ENCODE peak calls at places on chromosomes 4 and X, in four cellular contexts. O is HFFc6, R is AG09309, T is IMR-90. V is an unnamed sample.

GRCh38 chr4:163540977-163541376 is 46.5 kb downstream of the TMA16 start:
- DNase-seq in O (peak; percentile 91), R (peak; percentile 29), T (peak; percentile 95), V (peak; percentile 20)

GRCh38 chrX:110563276-110563675 is 204.6 kb downstream of the RTL9 start:
- DNase-seq in O (peak; percentile 74), R (peak; percentile 23), T (no peak), V (no peak)

GRCh38 chrX:52852110-52852872 is 15.6 kb downstream of the XAGE3 start:
- DNase-seq in O (no peak), R (no peak), T (peak; percentile 43), V (no peak)

GRCh38 chr4:176981074-176981473 is 188.4 kb upstream of the VEGFC start:
- DNase-seq in O (no peak), R (no peak), T (no peak), V (no peak)

GRCh38 chr4:73726000-73726399 is 14.4 kb upstream of the CXCL8 start:
- DNase-seq in O (peak; percentile 86), R (no peak), T (peak; percentile 93), V (no peak)

GRCh38 chr4:152606800-152607577 is 71.1 kb upstream of the FBXW7 start:
- DNase-seq in O (no peak), R (no peak), T (no peak), V (no peak)

GRCh38 chr4:88865051-88865450 is 167.4 kb upstream of the NAP1L5 start:
- DNase-seq in O (no peak), R (no peak), T (peak; percentile 7), V (no peak)

GRCh38 chr4:140078366-140078765 is 75.6 kb downstream of the MAML3 start:
- DNase-seq in O (no peak), R (no peak), T (peak; percentile 51), V (no peak)

GRCh38 chrX:96715412-96715940 is 30.8 kb downstream of the DIAPH2 start:
- DNase-seq in O (peak; percentile 39), R (peak; percentile 11), T (peak; percentile 78), V (no peak)

GRCh38 chrX:88838392-88838791 is 91.4 kb downstream of the CPXCR1 start:
- DNase-seq in O (no peak), R (no peak), T (no peak), V (no peak)

GRCh38 chrX:12753366-12753765 is 37.8 kb upstream of the PRPS2 start:
- DNase-seq in O (no peak), R (no peak), T (no peak), V (no peak)

GRCh38 chr4:31620476-31620875 is 900.3 kb downstream of the PCDH7 start:
- DNase-seq in O (no peak), R (peak; percentile 18), T (no peak), V (no peak)

GRCh38 chr4:147596377-147596776 is 20.8 kb upstream of the TMEM184C start:
- DNase-seq in O (peak; percentile 17), R (no peak), T (peak; percentile 31), V (no peak)

GRCh38 chr4:3268395-3269104 is 19.6 kb downstream of the MSANTD1 start:
- DNase-seq in O (no peak), R (no peak), T (no peak), V (no peak)

GRCh38 chr4:168540086-168540864 is 43.4 kb downstream of the PALLD start:
- DNase-seq in O (peak; percentile 89), R (peak; percentile 77), T (peak; percentile 86), V (no peak)

GRCh38 chr4:2800691-2801596 is 8.1 kb downstream of the SH3BP2 start:
- DNase-seq in O (peak; percentile 19), R (no peak), T (peak; percentile 37), V (no peak)

GRCh38 chrX:121336831-121337421 is 289.5 kb downstream of the GLUD2 start:
- DNase-seq in O (no peak), R (no peak), T (no peak), V (no peak)

GRCh38 chrX:140525448-140525847 is 20.6 kb upstream of the SOX3 start:
- DNase-seq in O (no peak), R (no peak), T (peak; percentile 64), V (peak; percentile 3)

GRCh38 chr4:113358784-113359183 is 309.3 kb downstream of the ANK2 start:
- DNase-seq in O (no peak), R (no peak), T (no peak), V (no peak)

GRCh38 chrX:16953606-16954211 is 7.3 kb downstream of the REPS2 start:
- DNase-seq in O (no peak), R (no peak), T (no peak), V (no peak)

GRCh38 chrX:8607326-8607725 is 124.6 kb downstream of the ANOS1 start:
- DNase-seq in O (no peak), R (no peak), T (no peak), V (no peak)

GRCh38 chrX:44105228-44105913 is 132.2 kb upstream of the NDP start:
- DNase-seq in O (no peak), R (no peak), T (no peak), V (no peak)
- TF ChIP-seq CTCF in O (no peak), R (no peak), T (no peak), V (no peak)

GRCh38 chr4:186792994-186793393 is 69.3 kb upstream of the FAT1 start:
- DNase-seq in O (peak; percentile 29), R (peak; percentile 88), T (peak; percentile 68), V (peak; percentile 41)
- TF ChIP-seq CTCF in O (no peak), R (peak; percentile 4), T (no peak), V (peak; percentile 1)

DNA sequence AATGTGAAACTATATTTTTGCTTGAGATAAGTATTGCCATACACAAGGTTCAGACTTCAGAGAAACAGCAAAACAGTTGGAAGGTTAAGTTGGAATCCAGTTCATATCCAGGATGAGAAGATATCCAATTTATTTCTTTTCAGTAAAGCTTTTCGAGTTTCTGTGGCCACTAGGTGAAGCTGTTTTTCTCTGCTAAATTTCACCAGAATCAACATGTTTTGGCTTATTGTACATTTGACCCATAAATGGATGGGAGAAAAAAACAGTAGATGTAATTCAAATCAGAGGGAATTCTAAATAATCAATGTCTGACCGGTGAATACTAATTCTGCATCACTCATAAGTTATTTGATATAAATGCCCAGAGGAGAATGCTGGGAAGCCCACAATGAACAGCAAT is 9.1 kb upstream of the METTL14 start:
- DNase-seq in O (no peak), R (no peak), T (no peak), V (no peak)
- TF ChIP-seq CTCF in O (peak; percentile 58), R (peak; percentile 25), T (peak; percentile 15), V (peak; percentile 13)

DNA sequence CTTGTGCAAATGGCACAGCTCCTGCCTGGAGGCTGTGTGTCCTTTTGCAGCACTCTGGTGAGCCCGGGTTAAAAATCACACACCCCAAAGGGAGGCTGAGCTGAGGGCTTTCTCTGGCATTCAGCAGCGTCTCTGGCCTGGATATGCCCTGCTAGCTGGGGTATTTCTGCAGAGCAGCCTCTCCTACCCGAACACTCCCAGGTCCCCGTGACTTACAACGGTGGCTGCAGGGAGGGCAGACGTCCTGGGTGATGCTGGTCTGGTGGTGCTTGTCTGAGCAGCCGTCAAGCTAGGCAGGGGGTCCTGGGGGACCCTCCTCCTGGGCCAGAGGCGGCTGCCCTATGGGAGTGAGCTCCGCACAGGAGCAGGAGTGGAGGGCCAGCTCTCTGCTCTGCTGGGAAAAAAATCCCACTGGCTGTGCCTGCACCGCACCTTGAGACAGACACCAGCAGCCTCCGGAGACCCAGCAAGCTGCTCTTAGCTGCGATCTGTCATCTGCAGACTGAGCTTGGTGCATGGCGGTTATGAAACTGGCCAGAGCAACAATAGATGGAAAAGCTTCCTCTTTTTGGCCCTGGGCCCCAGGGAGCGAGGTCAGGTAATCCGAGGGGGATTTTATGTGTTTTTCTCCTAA is 41.3 kb upstream of the ASMTL start:
- DNase-seq in O (no peak), R (no peak), T (no peak), V (no peak)
- TF ChIP-seq CTCF in O (no peak), R (no peak), T (no peak), V (no peak)

V was measured in AG09319.